ENCODE peak calls at places on chromosomes 13 and 19, in seven cellular contexts. T, S, J, E, R, F and B are unnamed samples.

GRCh38 chr19:42140125-42140754 is 8.0 kb upstream of the POU2F2 start:
- DNase-seq in E (peak), R (peak), F (peak), S (no peak), T (peak), J (no peak), B (no peak)

GRCh38 chr19:12946092-12946845 is 607 bp downstream of the RAD23A start:
- DNase-seq in T (peak), R (no peak), J (peak), S (no peak), E (peak), F (peak), B (peak)

GRCh38 chr13:108213946-108214345 is 1.4 kb downstream of the LIG4 start:
- DNase-seq in F (no peak), J (no peak), S (no peak), R (no peak), T (no peak), E (no peak), B (no peak)

GRCh38 chr13:46751811-46752635 is 44.9 kb downstream of the ESD start:
- DNase-seq in S (no peak), E (no peak), F (peak), T (no peak), J (no peak), R (no peak), B (no peak)

GRCh38 chr19:3346677-3347353 is 19.6 kb upstream of the NFIC start:
- DNase-seq in T (peak), E (peak), S (no peak), R (peak), F (no peak), J (peak), B (peak)

GRCh38 chr13:90477194-90477593 is 870.3 kb upstream of the MIR17HG start:
- DNase-seq in S (no peak), F (no peak), J (no peak), T (no peak), E (no peak), R (no peak), B (no peak)

GRCh38 chr19:38913958-38914357 is 2.0 kb upstream of the CCER2 start:
- DNase-seq in S (no peak), T (no peak), E (no peak), F (peak), J (no peak), R (no peak), B (no peak)

GRCh38 chr19:50321831-50322230 is 7.3 kb downstream of the KCNC3 start:
- DNase-seq in E (no peak), J (no peak), T (no peak), S (no peak), R (no peak), F (no peak), B (no peak)

GRCh38 chr19:46626441-46626840 is 1.6 kb upstream of the PTGIR start:
- DNase-seq in J (no peak), T (no peak), R (no peak), E (no peak), S (no peak), F (no peak), B (no peak)

GRCh38 chr13:24854311-24854710 is 90.3 kb downstream of the RNF17 start:
- DNase-seq in J (no peak), R (no peak), T (no peak), S (no peak), F (no peak), E (no peak), B (no peak)

GRCh38 chr13:105994340-105994739 is 541.1 kb downstream of the EFNB2 start:
- DNase-seq in J (no peak), R (no peak), S (no peak), T (no peak), E (no peak), F (no peak), B (no peak)

GRCh38 chr19:32691952-32692726 is 518 bp downstream of the NUDT19 start:
- DNase-seq in R (peak), E (peak), T (peak), F (peak), J (peak), S (no peak), B (no peak)

GRCh38 chr19:55369651-55370304 is 485 bp downstream of the IL11 start:
- DNase-seq in T (no peak), F (no peak), J (no peak), S (peak), E (no peak), R (no peak), B (no peak)

GRCh38 chr19:30498707-30499106 is 126.5 kb downstream of the ZNF536 start:
- DNase-seq in J (no peak), S (no peak), R (no peak), T (no peak), F (no peak), E (no peak), B (no peak)

GRCh38 chr19:3315676-3315973 is 50.8 kb upstream of the NFIC start:
- DNase-seq in E (no peak), R (no peak), S (no peak), T (no peak), J (no peak), F (no peak), B (no peak)

GRCh38 chr19:38647966-38648788 is 728 bp downstream of the ACTN4 start:
- DNase-seq in T (no peak), F (no peak), E (no peak), S (no peak), R (no peak), J (no peak), B (no peak)

GRCh38 chr19:14979498-14980255 is at the start of gene SLC1A6:
- DNase-seq in R (no peak), T (no peak), E (no peak), S (no peak), F (no peak), J (no peak), B (no peak)

GRCh38 chr19:38417544-38418506 is 8.2 kb downstream of the RASGRP4 start:
- DNase-seq in E (peak), T (peak), F (peak), S (peak), J (peak), R (peak), B (peak)

GRCh38 chr13:63481334-63481733 is 2065.7 kb upstream of the PCDH20 start:
- DNase-seq in R (no peak), F (no peak), S (no peak), E (no peak), T (no peak), J (no peak), B (no peak)

GRCh38 chr13:102028846-102029245 is 373.0 kb downstream of the FGF14 start:
- DNase-seq in S (no peak), R (no peak), F (no peak), E (no peak), J (no peak), T (no peak), B (no peak)

GRCh38 chr13:100209857-100210580 is 121.1 kb downstream of the PCCA start:
- DNase-seq in F (no peak), R (no peak), J (no peak), E (no peak), S (no peak), T (no peak), B (no peak)

GRCh38 chr19:17737690-17738153 is 13.6 kb upstream of the FCHO1 start:
- DNase-seq in J (no peak), F (no peak), R (no peak), E (no peak), S (no peak), T (no peak), B (no peak)

GRCh38 chr13:51644649-51645048 is 60.4 kb downstream of the WDFY2 start:
- DNase-seq in S (no peak), R (no peak), J (no peak), T (no peak), F (no peak), E (peak), B (no peak)

GRCh38 chr19:46925548-46925950 is 64.8 kb downstream of the ARHGAP35 start:
- DNase-seq in R (no peak), F (no peak), S (peak), T (peak), E (peak), J (no peak), B (no peak)

GRCh38 chr19:46390866-46391265 is 22.5 kb downstream of the CCDC8 start:
- DNase-seq in F (peak), R (no peak), J (peak), T (no peak), S (no peak), E (no peak), B (no peak)

GRCh38 chr13:21138561-21138960 is 37.8 kb downstream of the SKA3 start:
- DNase-seq in T (no peak), R (no peak), F (no peak), S (no peak), E (no peak), J (no peak), B (no peak)
- H3K27ac ChIP-seq in T (peak), R (no peak), F (no peak), S (no peak), E (peak), J (no peak), B (no peak)

DNA sequence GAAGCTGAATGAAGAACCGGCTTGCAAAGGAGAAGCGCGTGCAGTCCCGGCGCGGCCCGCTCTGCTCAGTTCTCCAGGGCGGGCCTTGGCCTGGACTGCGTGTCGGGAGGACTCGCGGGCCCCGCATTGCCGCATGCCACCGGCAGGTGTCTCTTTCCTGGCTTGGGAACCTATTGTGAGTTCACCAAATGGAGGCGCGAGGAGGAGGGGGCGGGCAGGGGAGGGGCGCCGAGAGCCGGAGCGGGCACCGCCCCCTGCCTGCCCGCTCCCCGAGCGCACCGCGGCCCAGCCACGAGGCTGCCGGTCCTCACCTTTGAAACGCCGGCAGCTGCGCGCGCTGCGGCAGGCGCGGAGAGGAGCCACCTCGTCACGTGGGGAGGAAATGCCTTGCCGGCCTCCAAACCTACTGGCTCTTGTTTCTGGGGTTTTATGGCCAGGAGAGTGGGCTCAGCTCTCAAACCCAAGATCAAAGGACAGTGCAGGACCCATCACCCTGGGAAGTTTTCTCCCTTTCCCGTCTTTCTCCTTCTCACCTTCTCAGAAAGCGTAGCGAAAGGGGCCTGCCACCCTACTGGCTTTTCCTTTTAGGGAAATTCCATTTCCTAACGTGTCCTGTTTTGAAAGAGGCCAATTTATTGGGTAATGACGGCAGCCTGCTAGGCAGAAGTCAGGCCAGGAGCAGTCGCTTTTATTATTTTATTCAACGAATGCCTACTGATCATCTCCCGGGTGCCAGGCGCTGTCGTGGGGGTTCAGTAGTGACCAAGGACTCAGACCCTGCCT is 13.8 kb upstream of the UBE2L5 start:
- DNase-seq in J (peak), S (peak), E (peak), R (peak), T (peak), F (peak), B (peak)
- TF ChIP-seq CTCF in J (peak), S (peak), E (peak), R (peak), T (peak), F (peak), B (peak)

DNA sequence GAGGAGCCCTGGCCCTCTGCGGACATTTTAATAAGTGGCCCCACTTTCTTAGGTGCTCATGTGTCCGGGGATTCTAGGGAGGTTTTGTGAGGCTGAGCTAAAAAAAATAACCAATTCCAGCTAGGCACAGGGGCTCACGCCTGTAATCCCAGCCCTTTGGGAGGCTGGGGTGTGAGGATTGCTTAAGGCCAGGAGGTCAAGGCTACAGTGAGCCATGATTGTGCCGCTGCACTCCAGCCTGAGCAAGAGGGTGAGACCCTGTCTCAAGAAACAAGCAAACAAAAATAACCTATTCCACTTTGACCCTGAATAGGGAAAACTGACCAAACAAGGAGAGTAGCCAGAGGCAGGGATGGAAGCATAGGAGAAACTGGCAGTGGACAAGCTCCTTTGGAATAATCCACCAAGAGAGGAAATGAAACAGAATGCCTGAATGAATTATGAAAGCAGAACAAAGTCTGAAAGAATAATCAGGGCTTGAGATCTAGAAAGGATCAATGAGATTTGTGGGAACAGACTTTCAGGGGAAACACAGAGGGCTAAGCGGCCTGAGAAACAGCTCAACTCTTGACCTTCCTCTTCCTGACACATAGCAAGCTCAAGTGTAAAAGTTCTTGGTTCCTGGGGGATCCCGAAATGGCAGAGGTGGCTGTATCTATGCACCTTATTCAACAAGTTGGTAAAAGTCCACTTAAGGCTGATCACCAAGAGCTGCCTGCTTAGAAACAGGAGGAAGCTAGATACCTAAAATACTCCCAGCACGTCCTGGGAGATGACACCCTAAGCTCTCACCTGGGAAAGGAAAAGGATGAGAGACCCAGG is 30.1 kb upstream of the FFAR2 start:
- DNase-seq in T (no peak), J (no peak), F (peak), R (no peak), S (no peak), E (no peak), B (no peak)
- TF ChIP-seq POLR2A in T (no peak), J (no peak), F (no peak), R (no peak), S (no peak), E (no peak), B (no peak)

GRCh38 chr13:35814573-35814972 is 316.6 kb downstream of the DCLK1 start:
- DNase-seq in T (no peak), F (no peak), J (no peak), E (no peak), S (no peak), R (no peak), B (no peak)

GRCh38 chr13:35812730-35813129 is 318.5 kb downstream of the DCLK1 start:
- DNase-seq in E (no peak), S (no peak), T (no peak), F (no peak), J (no peak), R (no peak), B (no peak)

GRCh38 chr13:35818577-35819165 is 312.5 kb downstream of the DCLK1 start:
- DNase-seq in J (no peak), S (no peak), E (no peak), R (no peak), T (no peak), F (no peak), B (no peak)

GRCh38 chr13:35822666-35823065 is 308.5 kb downstream of the DCLK1 start:
- DNase-seq in F (no peak), E (no peak), T (no peak), R (no peak), J (no peak), S (no peak), B (no peak)

DNA sequence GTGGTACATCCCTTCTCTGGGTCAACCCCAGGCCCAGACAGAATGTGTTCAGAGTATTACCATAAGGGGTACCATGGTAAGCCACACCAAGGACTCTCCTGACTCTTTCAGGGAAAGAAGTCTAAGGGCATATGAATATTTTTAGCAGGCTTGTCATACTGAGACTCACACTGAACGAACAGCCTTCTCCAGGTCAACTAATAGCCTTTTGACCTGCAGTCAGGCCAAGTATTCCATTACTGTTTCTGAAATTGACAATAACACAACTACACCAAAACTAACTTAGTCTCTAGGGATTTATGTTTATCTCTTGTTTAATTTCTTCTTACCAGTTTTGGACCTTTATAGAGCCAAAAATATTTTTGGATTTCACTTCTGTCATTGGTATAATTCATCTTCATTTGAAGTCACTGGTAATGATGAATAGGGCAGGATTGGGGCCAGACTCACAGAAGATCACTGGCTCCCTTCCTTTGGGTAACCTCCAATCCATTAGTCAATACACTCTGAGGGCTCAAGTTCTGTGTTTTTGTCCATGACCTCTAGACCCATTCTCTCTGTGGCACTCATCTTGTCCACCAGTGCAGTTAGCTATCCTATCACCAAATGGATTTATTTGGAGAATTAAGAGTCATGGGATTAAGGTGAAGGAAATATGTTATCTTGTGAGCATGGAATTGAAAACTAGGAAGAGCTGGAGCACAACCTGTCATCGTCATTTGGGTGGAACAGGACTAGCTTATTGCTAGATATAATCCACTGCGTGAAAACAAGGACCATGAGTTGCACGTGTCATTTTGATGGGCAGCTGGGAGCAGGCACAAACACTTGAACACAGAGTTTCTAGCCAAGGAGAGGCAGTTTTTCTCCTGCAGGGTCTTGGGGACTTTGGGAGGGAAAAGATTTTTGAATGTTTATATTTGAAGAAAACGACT is 313.3 kb downstream of the DCLK1 start:
- DNase-seq in T (no peak), J (no peak), E (no peak), R (no peak), S (no peak), F (no peak), B (no peak)
- H3K27ac ChIP-seq in T (no peak), J (peak), E (no peak), R (no peak), S (no peak), F (no peak), B (peak)

GRCh38 chr19:1813197-1813836 is 1.2 kb upstream of the ATP8B3 start:
- DNase-seq in E (no peak), J (no peak), R (no peak), S (no peak), T (no peak), F (no peak), B (no peak)

GRCh38 chr19:1812426-1813196 is 535 bp upstream of the ATP8B3 start:
- DNase-seq in R (peak), T (peak), F (peak), S (peak), J (peak), E (peak), B (peak)

GRCh38 chr19:1811472-1811894 is 593 bp downstream of the ATP8B3 start:
- DNase-seq in J (peak), S (peak), E (peak), T (peak), R (peak), F (peak), B (peak)

GRCh38 chr19:1810439-1811160 is 1.5 kb downstream of the ATP8B3 start:
- DNase-seq in S (no peak), R (no peak), T (no peak), E (no peak), J (no peak), F (peak), B (no peak)

DNA sequence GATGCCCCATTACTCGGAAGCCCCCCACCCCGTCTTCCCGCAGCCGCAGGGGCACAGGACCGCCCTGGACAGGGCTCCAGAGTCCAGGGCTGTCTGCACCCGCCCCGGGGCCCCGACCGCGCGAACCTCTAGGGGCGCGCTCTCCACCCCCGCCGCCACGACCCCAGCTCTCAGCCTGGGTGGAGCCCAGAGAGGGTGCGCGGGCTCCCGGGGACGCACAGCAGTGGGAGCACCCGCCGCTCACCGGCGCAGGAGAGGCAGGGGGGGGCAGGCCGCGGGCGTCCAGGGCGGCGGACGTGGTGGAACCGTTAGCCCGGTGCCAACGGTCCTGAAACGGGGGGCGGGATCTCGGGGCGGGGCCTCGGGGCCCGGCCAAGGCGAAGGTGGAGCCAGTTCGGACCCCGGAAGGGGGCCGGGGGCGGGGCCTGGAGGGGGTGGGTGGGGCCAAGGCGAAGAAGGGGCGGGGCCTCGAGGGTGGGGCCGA is at the start of gene ATP8B3:
- DNase-seq in J (no peak), F (no peak), T (no peak), E (no peak), R (no peak), S (peak), B (no peak)
- TF ChIP-seq CTCF in J (no peak), F (peak), T (peak), E (peak), R (no peak), S (no peak), B (no peak)

DNA sequence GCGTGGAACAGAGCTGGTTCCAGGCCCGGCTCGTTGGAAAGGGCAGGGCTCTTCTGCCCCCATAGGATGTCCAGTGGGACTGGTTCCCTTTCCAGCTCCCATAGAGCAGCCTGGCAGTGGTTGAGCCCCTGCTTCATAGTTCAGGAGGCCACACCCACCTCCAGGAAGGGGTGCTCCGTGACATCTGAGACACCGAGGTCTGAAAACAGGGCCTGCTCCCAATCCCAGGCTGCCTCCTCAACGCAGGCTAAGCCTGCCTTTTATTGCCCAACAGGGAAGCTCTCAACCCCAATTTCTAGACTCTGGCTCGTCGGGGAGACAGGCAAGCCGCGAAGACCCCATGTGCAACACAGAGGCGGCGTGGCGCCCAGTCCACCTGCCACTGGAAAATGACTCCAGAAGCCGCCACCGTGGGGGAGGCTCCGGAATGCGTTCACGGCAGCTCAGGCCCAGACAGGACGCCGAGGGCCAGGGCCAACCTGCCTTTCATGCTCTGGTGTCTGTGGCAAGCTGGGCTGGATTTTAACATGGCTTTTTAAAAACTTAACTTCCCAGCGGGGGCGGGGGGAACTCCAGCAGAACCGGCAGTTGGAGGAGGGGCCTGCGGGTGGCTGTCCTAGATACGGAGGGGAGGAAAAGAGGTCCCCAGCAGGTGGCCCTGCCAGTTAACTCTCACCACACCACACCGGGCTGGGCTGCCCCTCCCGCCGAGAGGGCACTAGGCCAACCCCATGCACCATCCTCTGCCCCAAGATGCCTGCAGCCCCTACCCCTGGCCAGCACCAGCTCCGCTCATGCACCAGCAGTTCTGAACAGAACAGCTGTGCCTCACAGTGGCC is 17.9 kb upstream of the TINCR start:
- DNase-seq in R (no peak), S (no peak), T (no peak), J (no peak), F (no peak), E (peak), B (peak)
- TF ChIP-seq POLR2A in R (no peak), S (no peak), T (no peak), J (no peak), F (no peak), E (no peak), B (no peak)